ENCODE peak calls at places on chromosomes 16 and 17, in ten cellular contexts. O, R, V, H, Z, M, F, X, G and T are unnamed samples.

GRCh38 chr17:80678621-80679020 is 134.0 kb downstream of the RPTOR start:
- DNase-seq in Z (no peak), G (no peak), F (peak; percentile 48), O (no peak), H (peak; percentile 46), X (peak; percentile 76), R (no peak), V (peak; percentile 34), M (peak; percentile 92), T (no peak)

GRCh38 chr17:81553616-81554181 is 1.5 kb upstream of the FAAP100 start:
- DNase-seq in F (peak; percentile 78), X (peak; percentile 89), V (peak; percentile 93), O (no peak), Z (peak; percentile 14), R (no peak), H (peak; percentile 92), G (no peak), M (peak; percentile 88), T (no peak)

GRCh38 chr17:78661092-78661770 is 84.0 kb upstream of the DNAH17 start:
- DNase-seq in Z (no peak), V (peak; percentile 94), H (no peak), F (no peak), G (no peak), R (no peak), M (peak; percentile 32), X (peak; percentile 77), O (peak; percentile 79), T (no peak)

GRCh38 chr17:81802856-81803643 is 900 bp upstream of the GCGR start:
- DNase-seq in X (no peak), G (no peak), M (no peak), R (no peak), Z (no peak), O (no peak), F (no peak), V (no peak), H (no peak), T (no peak)

GRCh38 chr16:88303890-88304819 is 78.6 kb upstream of the ZNF469 start:
- DNase-seq in R (no peak), V (peak; percentile 49), G (no peak), O (no peak), X (peak; percentile 51), M (peak; percentile 95), F (no peak), H (peak; percentile 96), Z (no peak), T (no peak)

GRCh38 chr17:49450735-49451134 is 36.1 kb upstream of the PHB1 start:
- DNase-seq in H (no peak), X (no peak), O (no peak), F (no peak), R (no peak), G (no peak), M (no peak), Z (no peak), V (no peak), T (no peak)

GRCh38 chr16:67428146-67428731 is 2.7 kb upstream of the HSD11B2 start:
- DNase-seq in M (peak; percentile 22), H (no peak), R (peak; percentile 76), F (no peak), O (peak; percentile 83), V (no peak), X (peak; percentile 73), G (peak; percentile 75), Z (peak; percentile 57), T (no peak)

GRCh38 chr17:47120521-47121095 is 68.5 kb downstream of the CDC27 start:
- DNase-seq in M (peak; percentile 59), O (no peak), X (no peak), G (no peak), F (no peak), H (no peak), R (no peak), Z (no peak), V (no peak), T (no peak)

GRCh38 chr17:68491381-68491849 is 20.8 kb upstream of the PRKAR1A start:
- DNase-seq in M (no peak), R (no peak), F (peak; percentile 71), H (no peak), G (no peak), X (no peak), O (no peak), Z (no peak), V (no peak), T (no peak)

GRCh38 chr16:68365167-68365817 is 54.5 kb downstream of the PRMT7 start:
- DNase-seq in G (no peak), F (no peak), H (no peak), M (no peak), R (no peak), X (no peak), Z (no peak), V (no peak), O (no peak), T (no peak)

GRCh38 chr17:17810374-17811248 is 26.2 kb downstream of the SREBF1 start:
- DNase-seq in G (peak; percentile 45), V (no peak), M (no peak), R (peak; percentile 61), Z (peak; percentile 36), F (no peak), O (no peak), H (no peak), X (no peak), T (no peak)
- TF ChIP-seq CTCF in G (no peak), V (no peak), M (no peak), R (no peak), Z (no peak), F (no peak), O (no peak), H (no peak), X (no peak), T (peak; percentile 38)

GRCh38 chr17:43995150-43995471 is 9.3 kb upstream of the NAGS start:
- DNase-seq in Z (no peak), R (no peak), M (no peak), H (no peak), F (no peak), G (no peak), O (no peak), V (no peak), X (no peak), T (no peak)
- TF ChIP-seq CTCF in Z (no peak), R (no peak), M (no peak), H (no peak), F (no peak), G (no peak), O (no peak), V (no peak), X (no peak), T (peak; percentile 18)

GRCh38 chr17:44000141-44000860 is 4.1 kb upstream of the NAGS start:
- DNase-seq in F (no peak), O (no peak), G (no peak), M (no peak), H (no peak), R (no peak), X (no peak), V (no peak), Z (no peak), T (no peak)

GRCh38 chr17:43999024-43999423 is 5.4 kb upstream of the NAGS start:
- DNase-seq in V (no peak), G (no peak), O (no peak), X (no peak), F (no peak), R (no peak), Z (no peak), M (no peak), H (no peak), T (no peak)

GRCh38 chr17:44002141-44002848 is 2.1 kb upstream of the NAGS start:
- DNase-seq in O (no peak), Z (no peak), F (no peak), V (peak; percentile 29), X (peak; percentile 81), G (no peak), R (no peak), H (peak; percentile 41), M (peak; percentile 57), T (no peak)

GRCh38 chr17:44001461-44001920 is 2.9 kb upstream of the NAGS start:
- DNase-seq in M (no peak), H (no peak), V (no peak), O (no peak), F (no peak), X (no peak), Z (no peak), G (no peak), R (no peak), T (no peak)

DNA sequence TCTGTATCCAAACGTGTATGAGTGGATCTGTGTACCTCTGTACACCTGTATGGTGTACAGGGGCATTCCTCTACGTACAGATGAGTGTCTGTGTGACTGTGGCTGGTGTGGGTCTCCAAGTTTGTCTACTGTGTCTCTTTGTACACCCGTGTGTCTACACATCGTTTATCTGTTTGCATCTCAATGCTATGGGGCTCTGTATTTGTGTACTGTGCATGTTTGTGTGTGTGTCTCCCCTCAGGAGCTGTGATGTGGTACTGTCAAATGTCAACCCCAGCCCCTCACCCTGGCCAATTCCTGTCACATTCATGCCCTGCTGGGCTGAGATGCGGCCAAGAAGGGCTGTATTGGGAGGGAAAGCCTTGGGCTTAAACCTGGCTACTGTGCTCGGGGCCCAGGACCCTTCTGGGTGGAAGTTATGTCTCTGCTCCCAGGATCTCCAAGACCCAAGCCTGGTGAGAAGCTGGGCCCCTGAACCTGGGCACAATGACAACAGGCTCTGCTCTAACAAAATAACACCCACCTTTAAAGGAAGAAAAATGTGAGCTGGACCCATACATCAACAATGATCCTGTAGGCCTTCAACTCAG is 3.5 kb upstream of the NAGS start:
- DNase-seq in Z (no peak), G (no peak), R (no peak), F (no peak), O (no peak), H (no peak), X (no peak), M (no peak), V (no peak), T (no peak)
- TF ChIP-seq CTCF in Z (no peak), G (no peak), R (no peak), F (no peak), O (no peak), H (no peak), X (no peak), M (no peak), V (no peak), T (no peak)

GRCh38 chr17:55820675-55821074 is 69.8 kb downstream of the PCTP start:
- DNase-seq in H (no peak), O (no peak), V (no peak), G (no peak), R (no peak), Z (no peak), F (no peak), X (no peak), M (no peak), T (no peak)

GRCh38 chr17:55830699-55831098 is 79.8 kb downstream of the PCTP start:
- DNase-seq in G (no peak), V (no peak), X (no peak), M (no peak), H (no peak), R (no peak), Z (no peak), F (no peak), O (no peak), T (no peak)

GRCh38 chr17:55830210-55830609 is 79.4 kb downstream of the PCTP start:
- DNase-seq in G (no peak), Z (no peak), R (no peak), X (no peak), H (no peak), V (no peak), O (no peak), M (no peak), F (no peak), T (no peak)

DNA sequence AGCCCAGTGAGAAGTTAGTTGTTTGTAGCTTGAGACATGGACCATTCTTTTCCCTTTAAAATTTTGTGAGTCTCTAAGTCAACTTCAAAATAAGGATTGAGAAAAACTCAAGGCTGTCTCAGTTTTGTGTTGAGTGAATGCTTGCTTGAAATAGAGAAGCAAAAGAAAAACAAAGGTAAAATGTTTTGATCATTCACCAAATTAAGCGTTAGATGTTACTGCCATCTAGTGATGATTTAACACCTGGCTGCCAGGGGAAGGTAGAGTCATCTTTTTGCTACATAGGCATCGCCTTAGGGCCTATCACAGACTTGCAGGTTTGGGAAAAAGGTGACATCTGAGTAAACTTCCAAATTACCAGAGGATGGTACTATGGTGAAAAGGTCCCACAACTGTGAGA is 74.4 kb downstream of the PCTP start:
- DNase-seq in R (no peak), V (no peak), H (no peak), F (no peak), G (no peak), Z (no peak), M (no peak), O (no peak), X (peak; percentile 41), T (no peak)
- TF ChIP-seq CTCF in R (no peak), V (peak; percentile 38), H (no peak), F (no peak), G (peak; percentile 55), Z (no peak), M (no peak), O (peak; percentile 22), X (peak; percentile 16), T (peak; percentile 46)